ENCODE peak calls at places on chromosomes 11 and 22, in four cellular contexts. One of them, this sample, is unnamed.
A peak's percentile ranks its signal among the peaks of the same experiment; 100 is the strongest.

GRCh38 chr22:31340360-31340759 is 5.8 kb downstream of the PATZ1 start:
- DNase-seq in stimulated activated CD4-positive, alpha-beta T cell treated with anti-CD3 and anti-CD28 coated beads, Interleukin-4, amount 100 ng/mL, for 48 hours: no peak
- DNase-seq in NCI-H460: no peak
- DNase-seq in activated gamma-delta T cell treated with anti-CD3 and anti-CD28 coated beads, Interleukin-2, amount 50 U/mL, for 16 hours: no peak
- DNase-seq in this sample: no peak

GRCh38 chr22:49091917-49092545 is 735.6 kb downstream of the BRD1 start:
- DNase-seq in activated gamma-delta T cell treated with anti-CD3 and anti-CD28 coated beads, Interleukin-2, amount 50 U/mL, for 16 hours: no peak
- DNase-seq in NCI-H460: no peak
- DNase-seq in stimulated activated CD4-positive, alpha-beta T cell treated with anti-CD3 and anti-CD28 coated beads, Interleukin-4, amount 100 ng/mL, for 48 hours: no peak
- DNase-seq in this sample: no peak

GRCh38 chr11:87037450-87038234 is at the start of gene TMEM135:
- DNase-seq in stimulated activated CD4-positive, alpha-beta T cell treated with anti-CD3 and anti-CD28 coated beads, Interleukin-4, amount 100 ng/mL, for 48 hours: peak; percentile 89
- DNase-seq in NCI-H460: peak; percentile 89
- DNase-seq in activated gamma-delta T cell treated with anti-CD3 and anti-CD28 coated beads, Interleukin-2, amount 50 U/mL, for 16 hours: peak; percentile 84
- DNase-seq in this sample: peak; percentile 94

GRCh38 chr22:36383110-36383581 is 4.6 kb downstream of the MYH9 start:
- DNase-seq in NCI-H460: no peak
- DNase-seq in stimulated activated CD4-positive, alpha-beta T cell treated with anti-CD3 and anti-CD28 coated beads, Interleukin-4, amount 100 ng/mL, for 48 hours: peak; percentile 50
- DNase-seq in activated gamma-delta T cell treated with anti-CD3 and anti-CD28 coated beads, Interleukin-2, amount 50 U/mL, for 16 hours: peak; percentile 48
- DNase-seq in this sample: no peak

GRCh38 chr11:65634905-65635731 is 2.8 kb upstream of the SIPA1 start:
- DNase-seq in stimulated activated CD4-positive, alpha-beta T cell treated with anti-CD3 and anti-CD28 coated beads, Interleukin-4, amount 100 ng/mL, for 48 hours: no peak
- DNase-seq in NCI-H460: no peak
- DNase-seq in activated gamma-delta T cell treated with anti-CD3 and anti-CD28 coated beads, Interleukin-2, amount 50 U/mL, for 16 hours: no peak
- DNase-seq in this sample: no peak

GRCh38 chr11:19419021-19419750 is 178.4 kb upstream of the E2F8 start:
- DNase-seq in stimulated activated CD4-positive, alpha-beta T cell treated with anti-CD3 and anti-CD28 coated beads, Interleukin-4, amount 100 ng/mL, for 48 hours: no peak
- DNase-seq in activated gamma-delta T cell treated with anti-CD3 and anti-CD28 coated beads, Interleukin-2, amount 50 U/mL, for 16 hours: no peak
- DNase-seq in NCI-H460: peak; percentile 60
- DNase-seq in this sample: no peak

GRCh38 chr11:8222820-8223512 is 40.7 kb downstream of the LMO1 start:
- DNase-seq in activated gamma-delta T cell treated with anti-CD3 and anti-CD28 coated beads, Interleukin-2, amount 50 U/mL, for 16 hours: no peak
- DNase-seq in NCI-H460: no peak
- DNase-seq in stimulated activated CD4-positive, alpha-beta T cell treated with anti-CD3 and anti-CD28 coated beads, Interleukin-4, amount 100 ng/mL, for 48 hours: no peak
- DNase-seq in this sample: no peak

GRCh38 chr22:28560005-28560742 is 119.5 kb downstream of the TTC28 start:
- DNase-seq in stimulated activated CD4-positive, alpha-beta T cell treated with anti-CD3 and anti-CD28 coated beads, Interleukin-4, amount 100 ng/mL, for 48 hours: no peak
- DNase-seq in NCI-H460: no peak
- DNase-seq in activated gamma-delta T cell treated with anti-CD3 and anti-CD28 coated beads, Interleukin-2, amount 50 U/mL, for 16 hours: no peak
- DNase-seq in this sample: no peak

GRCh38 chr11:130477646-130478203 is 29.3 kb downstream of the ADAMTS15 start:
- DNase-seq in NCI-H460: no peak
- DNase-seq in stimulated activated CD4-positive, alpha-beta T cell treated with anti-CD3 and anti-CD28 coated beads, Interleukin-4, amount 100 ng/mL, for 48 hours: no peak
- DNase-seq in activated gamma-delta T cell treated with anti-CD3 and anti-CD28 coated beads, Interleukin-2, amount 50 U/mL, for 16 hours: no peak
- DNase-seq in this sample: no peak

GRCh38 chr11:748007-748359 is 719 bp downstream of the TALDO1 start:
- DNase-seq in stimulated activated CD4-positive, alpha-beta T cell treated with anti-CD3 and anti-CD28 coated beads, Interleukin-4, amount 100 ng/mL, for 48 hours: no peak
- DNase-seq in activated gamma-delta T cell treated with anti-CD3 and anti-CD28 coated beads, Interleukin-2, amount 50 U/mL, for 16 hours: no peak
- DNase-seq in NCI-H460: no peak
- DNase-seq in this sample: no peak

GRCh38 chr11:1549355-1550330 is 22.4 kb downstream of the DUSP8 start:
- DNase-seq in NCI-H460: no peak
- DNase-seq in activated gamma-delta T cell treated with anti-CD3 and anti-CD28 coated beads, Interleukin-2, amount 50 U/mL, for 16 hours: no peak
- DNase-seq in stimulated activated CD4-positive, alpha-beta T cell treated with anti-CD3 and anti-CD28 coated beads, Interleukin-4, amount 100 ng/mL, for 48 hours: no peak
- DNase-seq in this sample: no peak

GRCh38 chr11:8225589-8226036 is 38.1 kb downstream of the LMO1 start:
- DNase-seq in NCI-H460: peak; percentile 57
- DNase-seq in stimulated activated CD4-positive, alpha-beta T cell treated with anti-CD3 and anti-CD28 coated beads, Interleukin-4, amount 100 ng/mL, for 48 hours: peak; percentile 43
- DNase-seq in activated gamma-delta T cell treated with anti-CD3 and anti-CD28 coated beads, Interleukin-2, amount 50 U/mL, for 16 hours: peak; percentile 56
- DNase-seq in this sample: peak; percentile 15

GRCh38 chr11:46348986-46349401 is 1.7 kb downstream of the DGKZ start:
- DNase-seq in NCI-H460: no peak
- DNase-seq in activated gamma-delta T cell treated with anti-CD3 and anti-CD28 coated beads, Interleukin-2, amount 50 U/mL, for 16 hours: peak; percentile 64
- DNase-seq in stimulated activated CD4-positive, alpha-beta T cell treated with anti-CD3 and anti-CD28 coated beads, Interleukin-4, amount 100 ng/mL, for 48 hours: no peak
- DNase-seq in this sample: no peak

GRCh38 chr11:134511255-134511654 is 99.2 kb upstream of the B3GAT1 start:
- DNase-seq in stimulated activated CD4-positive, alpha-beta T cell treated with anti-CD3 and anti-CD28 coated beads, Interleukin-4, amount 100 ng/mL, for 48 hours: no peak
- DNase-seq in NCI-H460: no peak
- DNase-seq in activated gamma-delta T cell treated with anti-CD3 and anti-CD28 coated beads, Interleukin-2, amount 50 U/mL, for 16 hours: no peak
- DNase-seq in this sample: no peak

GRCh38 chr22:27580311-27580897 is 221.2 kb downstream of the MN1 start:
- DNase-seq in activated gamma-delta T cell treated with anti-CD3 and anti-CD28 coated beads, Interleukin-2, amount 50 U/mL, for 16 hours: no peak
- DNase-seq in stimulated activated CD4-positive, alpha-beta T cell treated with anti-CD3 and anti-CD28 coated beads, Interleukin-4, amount 100 ng/mL, for 48 hours: no peak
- DNase-seq in NCI-H460: peak; percentile 1
- DNase-seq in this sample: no peak

GRCh38 chr11:117509543-117509942 is 181.9 kb downstream of the CEP164 start:
- DNase-seq in NCI-H460: no peak
- DNase-seq in stimulated activated CD4-positive, alpha-beta T cell treated with anti-CD3 and anti-CD28 coated beads, Interleukin-4, amount 100 ng/mL, for 48 hours: no peak
- DNase-seq in activated gamma-delta T cell treated with anti-CD3 and anti-CD28 coated beads, Interleukin-2, amount 50 U/mL, for 16 hours: no peak
- DNase-seq in this sample: no peak

GRCh38 chr11:36447514-36447913 is 62.6 kb downstream of the TRAF6 start:
- DNase-seq in activated gamma-delta T cell treated with anti-CD3 and anti-CD28 coated beads, Interleukin-2, amount 50 U/mL, for 16 hours: no peak
- DNase-seq in stimulated activated CD4-positive, alpha-beta T cell treated with anti-CD3 and anti-CD28 coated beads, Interleukin-4, amount 100 ng/mL, for 48 hours: no peak
- DNase-seq in NCI-H460: no peak
- DNase-seq in this sample: no peak

GRCh38 chr11:61769169-61769920 is 16.9 kb downstream of the MYRF start:
- DNase-seq in NCI-H460: no peak
- DNase-seq in stimulated activated CD4-positive, alpha-beta T cell treated with anti-CD3 and anti-CD28 coated beads, Interleukin-4, amount 100 ng/mL, for 48 hours: no peak
- DNase-seq in activated gamma-delta T cell treated with anti-CD3 and anti-CD28 coated beads, Interleukin-2, amount 50 U/mL, for 16 hours: no peak
- DNase-seq in this sample: no peak

GRCh38 chr22:30822216-30823014 is 127.7 kb downstream of the OSBP2 start:
- DNase-seq in stimulated activated CD4-positive, alpha-beta T cell treated with anti-CD3 and anti-CD28 coated beads, Interleukin-4, amount 100 ng/mL, for 48 hours: no peak
- DNase-seq in activated gamma-delta T cell treated with anti-CD3 and anti-CD28 coated beads, Interleukin-2, amount 50 U/mL, for 16 hours: no peak
- DNase-seq in NCI-H460: no peak
- DNase-seq in this sample: peak; percentile 1

GRCh38 chr22:41481925-41482318 is 13.0 kb downstream of the ACO2 start:
- DNase-seq in stimulated activated CD4-positive, alpha-beta T cell treated with anti-CD3 and anti-CD28 coated beads, Interleukin-4, amount 100 ng/mL, for 48 hours: no peak
- DNase-seq in NCI-H460: no peak
- DNase-seq in activated gamma-delta T cell treated with anti-CD3 and anti-CD28 coated beads, Interleukin-2, amount 50 U/mL, for 16 hours: no peak
- DNase-seq in this sample: no peak

GRCh38 chr11:7573558-7574296 is 59.9 kb downstream of the PPFIBP2 start:
- DNase-seq in activated gamma-delta T cell treated with anti-CD3 and anti-CD28 coated beads, Interleukin-2, amount 50 U/mL, for 16 hours: no peak
- DNase-seq in stimulated activated CD4-positive, alpha-beta T cell treated with anti-CD3 and anti-CD28 coated beads, Interleukin-4, amount 100 ng/mL, for 48 hours: no peak
- DNase-seq in NCI-H460: no peak
- DNase-seq in this sample: no peak

GRCh38 chr22:45680932-45681700 is 9.5 kb downstream of the ATXN10 start:
- DNase-seq in stimulated activated CD4-positive, alpha-beta T cell treated with anti-CD3 and anti-CD28 coated beads, Interleukin-4, amount 100 ng/mL, for 48 hours: no peak
- DNase-seq in activated gamma-delta T cell treated with anti-CD3 and anti-CD28 coated beads, Interleukin-2, amount 50 U/mL, for 16 hours: no peak
- DNase-seq in NCI-H460: no peak
- DNase-seq in this sample: no peak

GRCh38 chr11:12716816-12717215 is 42.6 kb downstream of the TEAD1 start:
- DNase-seq in activated gamma-delta T cell treated with anti-CD3 and anti-CD28 coated beads, Interleukin-2, amount 50 U/mL, for 16 hours: no peak
- DNase-seq in NCI-H460: no peak
- DNase-seq in stimulated activated CD4-positive, alpha-beta T cell treated with anti-CD3 and anti-CD28 coated beads, Interleukin-4, amount 100 ng/mL, for 48 hours: no peak
- DNase-seq in this sample: no peak

GRCh38 chr11:119933164-119933563 is 204.2 kb upstream of the NECTIN1 start:
- DNase-seq in activated gamma-delta T cell treated with anti-CD3 and anti-CD28 coated beads, Interleukin-2, amount 50 U/mL, for 16 hours: no peak
- DNase-seq in stimulated activated CD4-positive, alpha-beta T cell treated with anti-CD3 and anti-CD28 coated beads, Interleukin-4, amount 100 ng/mL, for 48 hours: no peak
- DNase-seq in NCI-H460: no peak
- DNase-seq in this sample: peak; percentile 80

This sample was measured in NCI-H526 treated with DMSO at 0.1 percent for 48 hours.